ENCODE peak calls at places on chromosomes 12 and 14, in seven cellular contexts. Z is MM.1S, E is psoas muscle, X is IMR-90, U is neural progenitor cell, D is right lobe of liver, Q is right atrium auricular region. S is an unnamed sample.

GRCh38 chr14:74702293-74702692 is 10.6 kb downstream of the AREL1 start:
- DNase-seq in Q (no peak), X (no peak), U (no peak), E (no peak), Z (no peak), D (no peak), S (no peak)

GRCh38 chr14:52901357-52901980 is 49.4 kb downstream of the FERMT2 start:
- DNase-seq in D (no peak), Z (no peak), Q (no peak), U (no peak), X (no peak), E (no peak), S (no peak)

GRCh38 chr14:54976316-54976715 is 50.6 kb downstream of the WDHD1 start:
- DNase-seq in Q (no peak), Z (no peak), U (no peak), E (no peak), D (no peak), X (peak; percentile 82), S (peak; percentile 40)

GRCh38 chr14:90060965-90061848 is 587 bp upstream of the KCNK13 start:
- DNase-seq in Z (no peak), E (peak; percentile 13), U (peak; percentile 42), Q (no peak), X (no peak), D (no peak), S (no peak)

GRCh38 chr14:64118892-64119291 is 175.3 kb downstream of the ESR2 start:
- DNase-seq in D (no peak), E (no peak), U (no peak), Q (no peak), Z (no peak), X (no peak), S (no peak)

GRCh38 chr12:112575559-112576067 is 156.9 kb downstream of the PTPN11 start:
- DNase-seq in E (no peak), Z (no peak), D (no peak), Q (no peak), U (no peak), X (no peak), S (no peak)

GRCh38 chr12:91361864-91362263 is 179.2 kb upstream of the DCN start:
- DNase-seq in E (no peak), U (peak; percentile 59), Q (no peak), X (peak; percentile 60), Z (peak; percentile 57), D (no peak), S (no peak)

GRCh38 chr12:103851127-103851526 is 10.1 kb upstream of the NT5DC3 start:
- DNase-seq in U (no peak), Z (no peak), Q (no peak), D (no peak), X (peak; percentile 49), E (no peak), S (no peak)

GRCh38 chr14:42421377-42422078 is 814.9 kb downstream of the LRFN5 start:
- DNase-seq in E (no peak), Q (no peak), Z (no peak), X (no peak), U (no peak), D (no peak), S (no peak)

GRCh38 chr12:123115409-123116111 is 35.3 kb downstream of the PITPNM2 start:
- DNase-seq in X (peak; percentile 97), D (no peak), Q (peak; percentile 84), U (no peak), Z (no peak), E (peak; percentile 53), S (peak; percentile 89)

GRCh38 chr14:101151226-101151929 is 247.9 kb upstream of the RTL1 start:
- DNase-seq in X (no peak), Z (no peak), Q (no peak), U (peak; percentile 28), E (no peak), D (no peak), S (no peak)

GRCh38 chr12:121600702-121601336 is 20.0 kb upstream of the KDM2B start:
- DNase-seq in D (no peak), Q (no peak), X (no peak), Z (no peak), E (no peak), U (no peak), S (no peak)

GRCh38 chr14:68466491-68466977 is 326.3 kb downstream of the ZFP36L1 start:
- DNase-seq in X (peak; percentile 92), D (no peak), U (no peak), Q (no peak), Z (no peak), E (no peak), S (peak; percentile 62)

GRCh38 chr12:68565391-68565903 is 45.3 kb upstream of the RAP1B start:
- DNase-seq in Q (no peak), E (no peak), U (no peak), X (peak; percentile 88), Z (no peak), D (no peak), S (peak; percentile 96)

GRCh38 chr12:4274960-4275868 is 1.7 kb downstream of the CCND2 start:
- DNase-seq in Z (no peak), U (peak; percentile 53), Q (no peak), D (no peak), X (peak; percentile 13), E (no peak), S (no peak)

GRCh38 chr12:5260086-5260485 is 171.8 kb upstream of the NTF3 start:
- DNase-seq in D (no peak), Q (no peak), E (no peak), X (no peak), U (no peak), Z (no peak), S (no peak)

GRCh38 chr12:90010089-90010488 is 301.5 kb upstream of the ATP2B1 start:
- DNase-seq in E (no peak), X (peak; percentile 31), U (peak; percentile 43), D (no peak), Q (no peak), Z (no peak), S (no peak)

GRCh38 chr12:41514907-41515306 is 326.8 kb downstream of the PDZRN4 start:
- DNase-seq in Q (no peak), Z (no peak), E (no peak), D (no peak), U (peak; percentile 23), X (no peak), S (no peak)

GRCh38 chr12:52346596-52346995 is 20.7 kb downstream of the KRT85 start:
- DNase-seq in Q (no peak), X (no peak), U (no peak), Z (peak; percentile 22), E (no peak), D (no peak), S (no peak)

GRCh38 chr14:79278798-79279644 is 932.3 kb downstream of the DIO2 start:
- DNase-seq in E (peak; percentile 47), Z (peak; percentile 87), D (peak; percentile 91), X (peak; percentile 92), U (peak; percentile 96), Q (peak; percentile 80), S (peak; percentile 54)

GRCh38 chr14:75497191-75497590 is 25.1 kb upstream of the BATF start:
- DNase-seq in U (no peak), X (no peak), D (no peak), Z (no peak), E (no peak), Q (no peak), S (no peak)

GRCh38 chr12:54128466-54128865 is 60.3 kb downstream of the SMUG1 start:
- DNase-seq in Z (no peak), D (no peak), E (no peak), Q (no peak), X (no peak), U (peak; percentile 60), S (no peak)
- H3K27me3 ChIP-seq in Z (peaks cover 29% of the 10 kb centered on the region), D (no peaks in the 10 kb centered on the region), E (peaks cover 41% of the 10 kb centered on the region), Q (peaks cover 5% of the 10 kb centered on the region), X (peaks cover 60% of the 10 kb centered on the region), U (peaks cover 100% of the 10 kb centered on the region), S (peaks cover 4% of the 10 kb centered on the region)

GRCh38 chr14:62667515-62667914 is 377.7 kb downstream of the KCNH5 start:
- DNase-seq in Q (no peak), X (peak; percentile 3), U (no peak), D (no peak), Z (no peak), E (no peak), S (no peak)
- TF ChIP-seq CTCF in Q (no peak), X (no peak), U (no peak), D (no peak), Z (no peak), E (no peak), S (no peak)

GRCh38 chr14:36505193-36505815 is 14.7 kb downstream of the NKX2-1 start:
- DNase-seq in X (no peak), D (no peak), E (no peak), U (peak; percentile 72), Z (peak; percentile 49), Q (peak; percentile 42), S (no peak)

GRCh38 chr14:36503771-36504741 is 16.0 kb downstream of the NKX2-1 start:
- DNase-seq in E (no peak), Q (peak; percentile 36), U (peak; percentile 79), Z (no peak), D (no peak), X (no peak), S (no peak)

GRCh38 chr14:36502558-36503508 is 17.2 kb downstream of the NKX2-1 start:
- DNase-seq in X (no peak), Q (peak; percentile 32), E (no peak), D (no peak), Z (no peak), U (no peak), S (no peak)

GRCh38 chr14:36505892-36506731 is 13.9 kb downstream of the NKX2-1 start:
- DNase-seq in Q (no peak), X (no peak), Z (no peak), U (peak; percentile 82), D (no peak), E (no peak), S (no peak)

DNA sequence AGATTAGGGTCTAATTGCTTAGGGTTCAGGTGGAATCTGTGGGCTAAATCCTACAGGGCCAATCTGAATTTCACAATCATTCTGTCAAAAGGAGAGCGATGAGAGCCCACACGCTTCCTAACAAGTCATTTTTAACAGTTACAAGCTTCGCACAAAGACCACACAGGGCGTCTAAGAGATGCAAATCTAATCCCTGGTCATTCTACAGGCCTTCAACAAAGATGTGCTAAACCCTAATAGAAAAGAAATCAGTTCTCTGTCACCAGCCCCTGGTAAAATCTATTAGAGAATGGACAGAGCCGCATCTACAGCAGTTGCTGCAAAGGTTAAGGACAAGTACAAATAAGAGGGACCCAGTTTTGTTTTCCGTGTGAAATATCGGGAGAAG is 15.2 kb downstream of the NKX2-1 start:
- DNase-seq in Q (no peak), Z (no peak), E (no peak), X (no peak), U (peak; percentile 86), D (no peak), S (no peak)
- H3K27me3 ChIP-seq in Q (peaks cover 57% of the 10 kb centered on the region), Z (no peaks in the 10 kb centered on the region), E (peaks cover 100% of the 10 kb centered on the region), X (peaks cover 67% of the 10 kb centered on the region), U (peaks cover 100% of the 10 kb centered on the region), D (peaks cover 81% of the 10 kb centered on the region), S (peaks cover 43% of the 10 kb centered on the region)

GRCh38 chr12:2794261-2794735 is 472 bp upstream of the FKBP4 start:
- DNase-seq in E (peak; percentile 30), U (no peak), D (no peak), Q (no peak), X (no peak), Z (no peak), S (no peak)

GRCh38 chr12:2794736-2795289 is at the start of gene FKBP4:
- DNase-seq in Z (peak; percentile 95), E (peak; percentile 92), D (peak; percentile 98), X (peak; percentile 73), Q (peak; percentile 89), U (peak; percentile 92), S (no peak)

GRCh38 chr12:2793561-2793960 is 1.2 kb upstream of the FKBP4 start:
- DNase-seq in D (no peak), X (no peak), U (no peak), Z (no peak), E (no peak), Q (no peak), S (no peak)

GRCh38 chr12:2796187-2796663 is 1.5 kb downstream of the FKBP4 start:
- DNase-seq in U (peak; percentile 18), D (no peak), Q (no peak), X (no peak), E (no peak), Z (no peak), S (no peak)

GRCh38 chr12:2795291-2796186 is 769 bp downstream of the FKBP4 start:
- DNase-seq in E (peak; percentile 87), Q (peak; percentile 76), X (peak; percentile 41), U (peak; percentile 77), Z (peak; percentile 66), D (peak; percentile 89), S (no peak)
- TF ChIP-seq CTCF in E (no peak), Q (no peak), X (no peak), U (no peak), Z (no peak), D (no peak), S (no peak)